ENCODE peak calls at places on chromosomes 11 and 22, in four cellular contexts. Y is SK-N-SH, G is K562, N is WTC11. V is an unnamed sample.

GRCh38 chr11:16881074-16881709 is 133.0 kb downstream of the PLEKHA7 start:
- DNase-seq in Y (no peak), G (peak), N (peak), V (no peak)

GRCh38 chr22:20656516-20656901 is 117.4 kb upstream of the SERPIND1 start:
- DNase-seq in Y (no peak), G (no peak), N (no peak), V (no peak)

GRCh38 chr11:117969160-117969991 is 16.8 kb upstream of the IL10RA start:
- DNase-seq in Y (no peak), G (no peak), N (no peak), V (no peak)

GRCh38 chr11:45773271-45774022 is 31.5 kb upstream of the SLC35C1 start:
- DNase-seq in Y (no peak), G (no peak), N (no peak), V (no peak)

GRCh38 chr22:38733329-38734202 is 22.2 kb downstream of the SUN2 start:
- DNase-seq in Y (peak), G (peak), N (peak), V (no peak)

GRCh38 chr22:45965565-45965962 is 11.4 kb downstream of the WNT7B start:
- DNase-seq in Y (no peak), G (no peak), N (no peak), V (no peak)

GRCh38 chr11:16382638-16383380 is 26.5 kb upstream of the SOX6 start:
- DNase-seq in Y (no peak), G (no peak), N (no peak), V (no peak)

GRCh38 chr11:108965602-108966001 is 300.7 kb downstream of the DDX10 start:
- DNase-seq in Y (no peak), G (no peak), N (no peak), V (no peak)

GRCh38 chr11:124669193-124669592 is 4.3 kb downstream of the SIAE start:
- DNase-seq in Y (peak), G (peak), N (peak), V (no peak)

GRCh38 chr11:67572747-67573419 is 10.7 kb upstream of the GSTP1 start:
- DNase-seq in Y (peak), G (peak), N (peak), V (no peak)

GRCh38 chr11:118241191-118242098 is 10.7 kb downstream of the MPZL3 start:
- DNase-seq in Y (no peak), G (peak), N (no peak), V (no peak)

GRCh38 chr22:40819741-40820140 is 595 bp upstream of the SLC25A17 start:
- DNase-seq in Y (peak), G (no peak), N (no peak), V (no peak)

GRCh38 chr11:28701760-28702449 is 593.7 kb downstream of the METTL15 start:
- DNase-seq in Y (no peak), G (no peak), N (no peak), V (no peak)

GRCh38 chr22:18950141-18950540 is 14.0 kb upstream of the PRODH start:
- DNase-seq in Y (no peak), G (no peak), N (no peak), V (no peak)

GRCh38 chr11:32891657-32892354 is 805 bp upstream of the QSER1 start:
- DNase-seq in Y (no peak), G (no peak), N (no peak), V (no peak)

GRCh38 chr22:30015846-30016245 is 64.4 kb upstream of the HORMAD2 start:
- DNase-seq in Y (no peak), G (no peak), N (no peak), V (no peak)

GRCh38 chr11:66677599-66678375 is at the start of gene RBM4B:
- DNase-seq in Y (peak), G (peak), N (peak), V (peak)

GRCh38 chr11:44893250-44894216 is 57.1 kb downstream of the TP53I11 start:
- DNase-seq in Y (peak), G (no peak), N (no peak), V (no peak)

GRCh38 chr11:68215087-68215445 is 2.0 kb upstream of the KMT5B start:
- DNase-seq in Y (peak), G (no peak), N (no peak), V (no peak)

GRCh38 chr22:49749227-49749626 is 78.4 kb downstream of the BRD1 start:
- DNase-seq in Y (peak), G (no peak), N (no peak), V (no peak)

GRCh38 chr11:132898021-132898420 is 634.3 kb downstream of the OPCML start:
- DNase-seq in Y (no peak), G (no peak), N (no peak), V (no peak)

GRCh38 chr11:82792822-82793569 is 59.3 kb upstream of the FAM181B start:
- DNase-seq in Y (no peak), G (peak), N (no peak), V (no peak)

GRCh38 chr11:82794490-82794889 is 60.8 kb upstream of the FAM181B start:
- DNase-seq in Y (no peak), G (no peak), N (no peak), V (no peak)

GRCh38 chr11:82790723-82791487 is 57.2 kb upstream of the FAM181B start:
- DNase-seq in Y (peak), G (peak), N (no peak), V (no peak)

GRCh38 chr11:82792319-82792718 is 58.7 kb upstream of the FAM181B start:
- DNase-seq in Y (no peak), G (no peak), N (no peak), V (no peak)

GRCh38 chr11:82791779-82792178 is 58.1 kb upstream of the FAM181B start:
- DNase-seq in Y (peak), G (peak), N (no peak), V (no peak)
- TF ChIP-seq MAX in Y (no peak), G (no peak), N (no peak), V (no peak)

DNA sequence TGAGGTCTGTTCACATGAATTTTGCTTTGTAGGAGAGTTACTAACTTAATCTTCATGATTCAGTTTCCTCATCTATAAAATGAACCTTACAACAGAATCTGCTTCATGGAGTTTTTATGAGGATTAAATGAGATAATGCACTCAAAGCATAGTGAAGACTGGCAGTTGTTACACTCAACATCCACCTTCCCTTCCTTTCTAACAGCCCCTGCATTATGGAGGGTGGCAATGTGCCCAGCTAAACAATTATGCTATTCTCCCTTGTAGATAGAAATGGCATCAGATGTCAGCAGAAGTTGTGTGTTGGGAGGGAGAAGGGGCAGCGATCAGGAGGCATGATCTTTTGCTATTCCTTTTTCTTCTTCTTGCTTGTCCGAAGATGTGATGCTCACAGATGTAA is 6.5 kb downstream of the POU2AF1 start:
- DNase-seq in Y (no peak), G (no peak), N (no peak), V (no peak)
- TF ChIP-seq USF1 in Y (no peak), G (no peak), N (no peak), V (no peak)

GRCh38 chr11:34169664-34170063 is 64.2 kb downstream of the NAT10 start:
- DNase-seq in Y (no peak), G (no peak), N (no peak), V (no peak)

GRCh38 chr11:34167961-34168360 is 62.5 kb downstream of the NAT10 start:
- DNase-seq in Y (no peak), G (no peak), N (no peak), V (no peak)

GRCh38 chr11:34166806-34167740 is 61.6 kb downstream of the NAT10 start:
- DNase-seq in Y (no peak), G (no peak), N (no peak), V (no peak)

GRCh38 chr11:34165786-34166557 is 60.5 kb downstream of the NAT10 start:
- DNase-seq in Y (peak), G (peak), N (peak), V (no peak)

GRCh38 chr11:34168642-34169051 is 63.2 kb downstream of the NAT10 start:
- DNase-seq in Y (no peak), G (no peak), N (no peak), V (no peak)
- TF ChIP-seq MAX in Y (no peak), G (no peak), N (no peak), V (no peak)

DNA sequence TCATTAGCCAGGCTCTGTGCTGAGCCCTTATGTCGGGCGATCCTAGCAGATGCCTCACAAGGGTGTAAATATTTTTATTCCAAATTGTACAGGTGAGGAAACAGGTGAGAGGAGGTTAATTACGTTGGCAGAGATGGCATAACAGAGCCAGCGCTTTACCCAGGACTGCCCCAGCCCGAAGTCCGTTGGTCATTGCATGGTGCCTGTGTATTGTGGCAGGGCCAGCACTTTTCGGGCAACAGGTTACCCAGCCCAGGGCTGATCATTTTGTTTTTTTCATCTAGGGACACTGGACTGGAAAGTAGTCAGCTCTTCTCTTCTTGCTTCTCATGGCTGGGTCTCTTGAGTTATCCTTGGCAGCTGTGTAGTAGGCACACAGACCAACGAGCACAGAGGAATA is 202.2 kb upstream of the NAV2 start:
- DNase-seq in Y (no peak), G (no peak), N (no peak), V (no peak)
- TF ChIP-seq USF1 in Y (no peak), G (no peak), N (no peak), V (no peak)

DNA sequence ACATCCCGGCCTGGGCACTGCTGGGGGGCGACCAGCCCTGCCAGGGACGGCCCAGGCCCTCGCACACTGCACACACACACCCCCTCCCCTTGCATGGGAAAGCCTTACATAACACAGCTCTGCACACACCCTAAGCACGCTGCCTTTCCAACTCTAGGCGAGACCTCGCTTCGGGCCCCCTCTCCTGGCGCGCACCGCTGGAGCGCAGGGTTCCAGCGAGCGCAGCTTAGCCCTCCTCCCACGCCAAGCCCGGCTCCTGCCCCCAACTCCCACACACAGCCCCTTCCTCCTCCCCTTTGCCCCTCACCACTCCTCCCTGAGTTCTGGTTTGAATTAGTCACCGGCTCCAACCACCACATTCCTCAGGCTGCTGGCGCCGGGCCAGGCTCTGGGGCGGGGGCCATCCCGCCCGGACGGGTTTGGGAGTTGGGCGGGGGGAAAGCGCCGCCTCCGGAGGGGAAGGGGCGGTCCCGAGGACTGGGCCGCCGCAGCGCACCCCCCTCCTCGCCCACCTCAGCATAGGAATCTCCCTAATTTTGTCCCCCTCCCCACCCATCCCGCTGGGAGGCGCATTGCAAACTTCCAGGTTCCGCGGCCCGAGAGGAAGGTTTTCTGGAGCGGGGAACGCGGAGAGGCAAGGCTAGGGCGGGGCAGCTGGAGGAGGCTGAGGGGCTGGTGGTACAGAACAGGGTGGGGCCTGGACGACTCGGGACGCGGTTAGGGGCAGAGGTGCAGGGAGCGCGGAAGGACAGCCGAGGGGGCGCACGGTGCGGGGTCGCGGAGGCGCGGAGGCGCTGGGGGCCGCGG is 966 bp downstream of the AHNAK start:
- DNase-seq in Y (peak), G (peak), N (peak), V (no peak)
- TF ChIP-seq MAX in Y (peak), G (peak), N (peak), V (no peak)

GRCh38 chr11:2289859-2290258 is 11.9 kb downstream of the C11orf21 start:
- DNase-seq in Y (no peak), G (no peak), N (peak), V (no peak)

GRCh38 chr11:2290351-2290841 is 11.3 kb downstream of the C11orf21 start:
- DNase-seq in Y (no peak), G (no peak), N (peak), V (no peak)

GRCh38 chr11:2289350-2289749 is 12.4 kb downstream of the C11orf21 start:
- DNase-seq in Y (no peak), G (no peak), N (no peak), V (no peak)

GRCh38 chr11:2287102-2287501 is 14.6 kb downstream of the C11orf21 start:
- DNase-seq in Y (no peak), G (no peak), N (peak), V (no peak)
- TF ChIP-seq USF1 in Y (no peak), G (no peak), N (no peak), V (no peak)